ENCODE peak calls at places on chromosomes 2 and 18, in nine cellular contexts. B, X, S, R, K, J, T, W and E are unnamed samples.

GRCh38 chr2:29920631-29921559 is 491 bp downstream of the ALK start:
- DNase-seq in T (no peak), R (peak), S (peak), K (no peak), W (no peak), B (peak), X (peak), J (no peak), E (no peak)

GRCh38 chr2:197556456-197556855 is 40.6 kb downstream of the MOB4 start:
- DNase-seq in R (no peak), W (peak), S (peak), K (no peak), J (no peak), T (no peak), X (no peak), B (peak), E (no peak)

GRCh38 chr2:202035089-202035940 is 1.7 kb downstream of the FZD7 start:
- DNase-seq in J (no peak), S (peak), K (peak), B (peak), X (no peak), R (no peak), T (peak), W (no peak), E (peak)

GRCh38 chr18:49814147-49814499 is 790 bp upstream of the ACAA2 start:
- DNase-seq in S (peak), T (peak), B (peak), J (peak), K (peak), R (peak), X (peak), W (peak), E (peak)

GRCh38 chr2:26429779-26430654 is 28.3 kb downstream of the DRC1 start:
- DNase-seq in J (no peak), R (peak), X (peak), S (peak), K (no peak), W (no peak), T (no peak), B (peak), E (no peak)

GRCh38 chr2:217530399-217531100 is 472.2 kb downstream of the TNS1 start:
- DNase-seq in S (no peak), B (no peak), R (no peak), K (no peak), J (no peak), T (peak), W (no peak), X (no peak), E (no peak)

GRCh38 chr2:228652366-228652765 is 470.9 kb upstream of the SPHKAP start:
- DNase-seq in X (no peak), T (no peak), J (no peak), S (peak), K (peak), B (peak), R (no peak), W (no peak), E (no peak)

GRCh38 chr18:5542393-5543035 is 1.3 kb downstream of the EPB41L3 start:
- DNase-seq in S (peak), B (peak), W (peak), T (no peak), R (peak), J (no peak), X (no peak), K (no peak), E (no peak)

GRCh38 chr18:27808678-27809077 is 368.3 kb downstream of the CDH2 start:
- DNase-seq in X (no peak), T (no peak), R (no peak), S (peak), J (no peak), W (peak), B (no peak), K (peak), E (no peak)

GRCh38 chr2:192195548-192196418 is 1.1 kb upstream of the TMEFF2 start:
- DNase-seq in R (no peak), J (no peak), K (no peak), S (peak), X (no peak), B (peak), W (no peak), T (peak), E (peak)

GRCh38 chr2:25981596-25982272 is 563 bp downstream of the KIF3C start:
- DNase-seq in W (no peak), K (no peak), R (peak), J (no peak), X (peak), B (no peak), S (no peak), T (no peak), E (peak)

GRCh38 chr18:8513249-8513648 is 96.0 kb upstream of the RAB12 start:
- DNase-seq in J (no peak), K (no peak), W (no peak), S (no peak), R (no peak), T (no peak), X (no peak), B (no peak), E (no peak)

GRCh38 chr2:3223080-3223923 is 154.3 kb downstream of the EIPR1 start:
- DNase-seq in T (no peak), J (peak), K (no peak), X (no peak), S (no peak), R (no peak), B (no peak), W (peak), E (no peak)

GRCh38 chr2:184338776-184339175 is 259.6 kb upstream of the ZNF804A start:
- DNase-seq in R (no peak), K (no peak), S (no peak), J (no peak), W (no peak), B (no peak), X (no peak), T (no peak), E (no peak)

GRCh38 chr2:100733344-100734187 is 86.4 kb upstream of the NPAS2 start:
- DNase-seq in R (no peak), W (peak), B (peak), S (peak), X (no peak), K (no peak), J (no peak), T (no peak), E (no peak)

GRCh38 chr18:76756491-76757288 is 65.7 kb upstream of the ZNF236 start:
- DNase-seq in B (peak), K (peak), T (peak), S (peak), X (peak), R (no peak), W (no peak), J (no peak), E (no peak)

GRCh38 chr2:9211496-9211895 is 4.9 kb downstream of the ASAP2 start:
- DNase-seq in J (no peak), K (no peak), R (no peak), X (no peak), W (no peak), T (peak), B (peak), S (no peak), E (no peak)

GRCh38 chr2:16123421-16123820 is 183.1 kb downstream of the MYCN start:
- DNase-seq in B (no peak), S (no peak), J (no peak), K (no peak), T (no peak), W (no peak), R (no peak), X (no peak), E (no peak)

GRCh38 chr2:172095905-172096660 is 6.6 kb downstream of the DLX2 start:
- DNase-seq in J (no peak), W (no peak), T (no peak), B (no peak), R (no peak), X (no peak), S (peak), K (peak), E (peak)

GRCh38 chr2:163664610-163665009 is 71.2 kb downstream of the FIGN start:
- DNase-seq in R (no peak), S (peak), X (no peak), K (peak), J (no peak), B (peak), W (peak), T (no peak), E (no peak)

GRCh38 chr2:180322781-180323180 is 315.7 kb upstream of the CWC22 start:
- DNase-seq in T (no peak), S (peak), W (no peak), J (no peak), K (peak), X (no peak), R (no peak), B (no peak), E (no peak)

GRCh38 chr2:84940088-84940470 is 30.9 kb upstream of the KCMF1 start:
- DNase-seq in J (no peak), T (no peak), S (no peak), K (no peak), R (no peak), X (no peak), B (no peak), W (no peak), E (no peak)

GRCh38 chr2:18378020-18378653 is 182.3 kb downstream of the RDH14 start:
- DNase-seq in T (no peak), K (peak), B (peak), S (peak), W (peak), J (no peak), X (peak), R (no peak), E (peak)

GRCh38 chr2:222298311-222299150 is at the start of gene PAX3:
- DNase-seq in W (no peak), X (no peak), S (peak), B (peak), T (no peak), J (no peak), R (no peak), K (peak), E (no peak)

GRCh38 chr2:133171396-133172004 is 396.8 kb downstream of the NCKAP5 start:
- DNase-seq in T (no peak), W (peak), B (peak), X (peak), S (peak), K (peak), R (peak), J (no peak), E (no peak)

GRCh38 chr2:172038121-172038520 is 38.4 kb downstream of the METAP1D start:
- DNase-seq in J (no peak), T (no peak), R (no peak), S (peak), K (no peak), W (no peak), X (no peak), B (no peak), E (no peak)